ENCODE peak calls at places on chromosomes 2 and 18, in eight cellular contexts. One of them, this sample, is unnamed.

GRCh38 chr2:127891806-127892205 is 6.0 kb upstream of the AMMECR1L start:
- DNase-seq in mesothelial cell of epicardium: no peak
- DNase-seq in cardiac muscle cell: no peak
- DNase-seq in adrenal gland: no peak
- DNase-seq in cardiac fibroblast: peak; percentile 9
- DNase-seq in activated naive CD4-positive, alpha-beta T cell treated with anti-CD3 and anti-CD28 coated beads, Interleukin-2, amount 50 U/mL, for 72 hours: no peak
- DNase-seq in amygdala: no peak
- DNase-seq in choroid plexus epithelial cell: peak; percentile 61
- DNase-seq in this sample: peak; percentile 19

GRCh38 chr2:127640082-127641072 is 5.6 kb upstream of the GPR17 start:
- DNase-seq in mesothelial cell of epicardium: no peak
- DNase-seq in cardiac muscle cell: no peak
- DNase-seq in adrenal gland: no peak
- DNase-seq in cardiac fibroblast: no peak
- DNase-seq in activated naive CD4-positive, alpha-beta T cell treated with anti-CD3 and anti-CD28 coated beads, Interleukin-2, amount 50 U/mL, for 72 hours: peak; percentile 44
- DNase-seq in amygdala: no peak
- DNase-seq in choroid plexus epithelial cell: no peak
- DNase-seq in this sample: peak; percentile 10

GRCh38 chr18:62523631-62524442 is 1.0 kb downstream of the ZCCHC2 start:
- DNase-seq in mesothelial cell of epicardium: peak; percentile 64
- DNase-seq in cardiac muscle cell: peak; percentile 59
- DNase-seq in adrenal gland: peak; percentile 58
- DNase-seq in cardiac fibroblast: peak; percentile 54
- DNase-seq in activated naive CD4-positive, alpha-beta T cell treated with anti-CD3 and anti-CD28 coated beads, Interleukin-2, amount 50 U/mL, for 72 hours: peak; percentile 60
- DNase-seq in amygdala: peak; percentile 48
- DNase-seq in choroid plexus epithelial cell: peak; percentile 69
- DNase-seq in this sample: peak; percentile 33

GRCh38 chr2:109457811-109458210 is 156.0 kb downstream of the SEPTIN10 start:
- DNase-seq in mesothelial cell of epicardium: no peak
- DNase-seq in cardiac muscle cell: no peak
- DNase-seq in adrenal gland: no peak
- DNase-seq in cardiac fibroblast: no peak
- DNase-seq in activated naive CD4-positive, alpha-beta T cell treated with anti-CD3 and anti-CD28 coated beads, Interleukin-2, amount 50 U/mL, for 72 hours: no peak
- DNase-seq in amygdala: no peak
- DNase-seq in choroid plexus epithelial cell: peak; percentile 28
- DNase-seq in this sample: no peak

GRCh38 chr2:168848220-168848619 is 42.0 kb downstream of the SPC25 start:
- DNase-seq in mesothelial cell of epicardium: no peak
- DNase-seq in cardiac muscle cell: no peak
- DNase-seq in adrenal gland: no peak
- DNase-seq in cardiac fibroblast: no peak
- DNase-seq in activated naive CD4-positive, alpha-beta T cell treated with anti-CD3 and anti-CD28 coated beads, Interleukin-2, amount 50 U/mL, for 72 hours: no peak
- DNase-seq in amygdala: no peak
- DNase-seq in choroid plexus epithelial cell: peak; percentile 3
- DNase-seq in this sample: no peak

GRCh38 chr2:187372213-187372612 is 75.8 kb downstream of the CALCRL start:
- DNase-seq in mesothelial cell of epicardium: no peak
- DNase-seq in cardiac muscle cell: peak; percentile 51
- DNase-seq in adrenal gland: no peak
- DNase-seq in cardiac fibroblast: peak; percentile 73
- DNase-seq in activated naive CD4-positive, alpha-beta T cell treated with anti-CD3 and anti-CD28 coated beads, Interleukin-2, amount 50 U/mL, for 72 hours: no peak
- DNase-seq in amygdala: no peak
- DNase-seq in choroid plexus epithelial cell: peak; percentile 51
- DNase-seq in this sample: no peak

GRCh38 chr2:121717529-121717928 is 19.1 kb downstream of the NIFK start:
- DNase-seq in mesothelial cell of epicardium: no peak
- DNase-seq in cardiac muscle cell: no peak
- DNase-seq in adrenal gland: no peak
- DNase-seq in cardiac fibroblast: no peak
- DNase-seq in activated naive CD4-positive, alpha-beta T cell treated with anti-CD3 and anti-CD28 coated beads, Interleukin-2, amount 50 U/mL, for 72 hours: no peak
- DNase-seq in amygdala: no peak
- DNase-seq in choroid plexus epithelial cell: no peak
- DNase-seq in this sample: no peak

GRCh38 chr2:25960396-25960795 is 21.9 kb downstream of the KIF3C start:
- DNase-seq in mesothelial cell of epicardium: no peak
- DNase-seq in cardiac muscle cell: no peak
- DNase-seq in adrenal gland: no peak
- DNase-seq in cardiac fibroblast: no peak
- DNase-seq in activated naive CD4-positive, alpha-beta T cell treated with anti-CD3 and anti-CD28 coated beads, Interleukin-2, amount 50 U/mL, for 72 hours: no peak
- DNase-seq in amygdala: no peak
- DNase-seq in choroid plexus epithelial cell: no peak
- DNase-seq in this sample: no peak

GRCh38 chr2:172172513-172173217 is 70.0 kb upstream of the DLX2 start:
- DNase-seq in mesothelial cell of epicardium: peak; percentile 84
- DNase-seq in cardiac muscle cell: peak; percentile 70
- DNase-seq in adrenal gland: peak; percentile 63
- DNase-seq in cardiac fibroblast: peak; percentile 58
- DNase-seq in activated naive CD4-positive, alpha-beta T cell treated with anti-CD3 and anti-CD28 coated beads, Interleukin-2, amount 50 U/mL, for 72 hours: peak; percentile 74
- DNase-seq in amygdala: peak; percentile 31
- DNase-seq in choroid plexus epithelial cell: peak; percentile 54
- DNase-seq in this sample: peak; percentile 35

GRCh38 chr2:30721668-30722647 is 85.3 kb downstream of the CAPN13 start:
- DNase-seq in mesothelial cell of epicardium: peak; percentile 20
- DNase-seq in cardiac muscle cell: no peak
- DNase-seq in adrenal gland: no peak
- DNase-seq in cardiac fibroblast: no peak
- DNase-seq in activated naive CD4-positive, alpha-beta T cell treated with anti-CD3 and anti-CD28 coated beads, Interleukin-2, amount 50 U/mL, for 72 hours: no peak
- DNase-seq in amygdala: no peak
- DNase-seq in choroid plexus epithelial cell: no peak
- DNase-seq in this sample: no peak

GRCh38 chr18:48821251-48821590 is 129.5 kb downstream of the SMAD7 start:
- DNase-seq in mesothelial cell of epicardium: no peak
- DNase-seq in cardiac muscle cell: no peak
- DNase-seq in adrenal gland: no peak
- DNase-seq in cardiac fibroblast: no peak
- DNase-seq in activated naive CD4-positive, alpha-beta T cell treated with anti-CD3 and anti-CD28 coated beads, Interleukin-2, amount 50 U/mL, for 72 hours: no peak
- DNase-seq in amygdala: no peak
- DNase-seq in choroid plexus epithelial cell: no peak
- DNase-seq in this sample: no peak

GRCh38 chr2:159044804-159045286 is 76.4 kb downstream of the TANC1 start:
- DNase-seq in mesothelial cell of epicardium: no peak
- DNase-seq in cardiac muscle cell: peak; percentile 50
- DNase-seq in adrenal gland: peak; percentile 34
- DNase-seq in cardiac fibroblast: peak; percentile 68
- DNase-seq in activated naive CD4-positive, alpha-beta T cell treated with anti-CD3 and anti-CD28 coated beads, Interleukin-2, amount 50 U/mL, for 72 hours: no peak
- DNase-seq in amygdala: no peak
- DNase-seq in choroid plexus epithelial cell: no peak
- DNase-seq in this sample: no peak

GRCh38 chr2:48525269-48525943 is 4.5 kb upstream of the STON1 start:
- DNase-seq in mesothelial cell of epicardium: no peak
- DNase-seq in cardiac muscle cell: peak; percentile 85
- DNase-seq in adrenal gland: no peak
- DNase-seq in cardiac fibroblast: peak; percentile 82
- DNase-seq in activated naive CD4-positive, alpha-beta T cell treated with anti-CD3 and anti-CD28 coated beads, Interleukin-2, amount 50 U/mL, for 72 hours: no peak
- DNase-seq in amygdala: no peak
- DNase-seq in choroid plexus epithelial cell: no peak
- DNase-seq in this sample: no peak

GRCh38 chr2:54422072-54422581 is 34.0 kb upstream of the SPTBN1 start:
- DNase-seq in mesothelial cell of epicardium: no peak
- DNase-seq in cardiac muscle cell: no peak
- DNase-seq in adrenal gland: no peak
- DNase-seq in cardiac fibroblast: no peak
- DNase-seq in activated naive CD4-positive, alpha-beta T cell treated with anti-CD3 and anti-CD28 coated beads, Interleukin-2, amount 50 U/mL, for 72 hours: peak; percentile 19
- DNase-seq in amygdala: no peak
- DNase-seq in choroid plexus epithelial cell: no peak
- DNase-seq in this sample: no peak

GRCh38 chr18:79182047-79182713 is 113.0 kb downstream of the ATP9B start:
- DNase-seq in mesothelial cell of epicardium: no peak
- DNase-seq in cardiac muscle cell: no peak
- DNase-seq in adrenal gland: no peak
- DNase-seq in cardiac fibroblast: no peak
- DNase-seq in activated naive CD4-positive, alpha-beta T cell treated with anti-CD3 and anti-CD28 coated beads, Interleukin-2, amount 50 U/mL, for 72 hours: no peak
- DNase-seq in amygdala: no peak
- DNase-seq in choroid plexus epithelial cell: no peak
- DNase-seq in this sample: no peak

GRCh38 chr2:152409691-152410597 is 75.0 kb downstream of the FMNL2 start:
- DNase-seq in mesothelial cell of epicardium: no peak
- DNase-seq in cardiac muscle cell: peak; percentile 47
- DNase-seq in adrenal gland: peak; percentile 42
- DNase-seq in cardiac fibroblast: peak; percentile 69
- DNase-seq in activated naive CD4-positive, alpha-beta T cell treated with anti-CD3 and anti-CD28 coated beads, Interleukin-2, amount 50 U/mL, for 72 hours: no peak
- DNase-seq in amygdala: no peak
- DNase-seq in choroid plexus epithelial cell: peak; percentile 79
- DNase-seq in this sample: no peak

GRCh38 chr2:241566468-241566867 is 7.9 kb downstream of the BOK start:
- DNase-seq in mesothelial cell of epicardium: no peak
- DNase-seq in cardiac muscle cell: no peak
- DNase-seq in adrenal gland: no peak
- DNase-seq in cardiac fibroblast: no peak
- DNase-seq in activated naive CD4-positive, alpha-beta T cell treated with anti-CD3 and anti-CD28 coated beads, Interleukin-2, amount 50 U/mL, for 72 hours: no peak
- DNase-seq in amygdala: no peak
- DNase-seq in choroid plexus epithelial cell: no peak
- DNase-seq in this sample: no peak

GRCh38 chr2:1286929-1287328 is 126.3 kb upstream of the TPO start:
- DNase-seq in mesothelial cell of epicardium: no peak
- DNase-seq in cardiac muscle cell: no peak
- DNase-seq in adrenal gland: no peak
- DNase-seq in cardiac fibroblast: no peak
- DNase-seq in activated naive CD4-positive, alpha-beta T cell treated with anti-CD3 and anti-CD28 coated beads, Interleukin-2, amount 50 U/mL, for 72 hours: no peak
- DNase-seq in amygdala: no peak
- DNase-seq in choroid plexus epithelial cell: no peak
- DNase-seq in this sample: no peak

GRCh38 chr2:120520929-120521912 is 175.3 kb downstream of the INHBB start:
- DNase-seq in mesothelial cell of epicardium: no peak
- DNase-seq in cardiac muscle cell: peak; percentile 66
- DNase-seq in adrenal gland: peak; percentile 41
- DNase-seq in cardiac fibroblast: peak; percentile 47
- DNase-seq in activated naive CD4-positive, alpha-beta T cell treated with anti-CD3 and anti-CD28 coated beads, Interleukin-2, amount 50 U/mL, for 72 hours: peak; percentile 62
- DNase-seq in amygdala: peak; percentile 13
- DNase-seq in choroid plexus epithelial cell: peak; percentile 59
- DNase-seq in this sample: peak; percentile 7

GRCh38 chr2:222572761-222573174 is 83.1 kb downstream of the FARSB start:
- DNase-seq in mesothelial cell of epicardium: no peak
- DNase-seq in cardiac muscle cell: peak; percentile 75
- DNase-seq in adrenal gland: peak; percentile 39
- DNase-seq in cardiac fibroblast: peak; percentile 73
- DNase-seq in activated naive CD4-positive, alpha-beta T cell treated with anti-CD3 and anti-CD28 coated beads, Interleukin-2, amount 50 U/mL, for 72 hours: no peak
- DNase-seq in amygdala: peak; percentile 42
- DNase-seq in choroid plexus epithelial cell: peak; percentile 80
- DNase-seq in this sample: no peak

GRCh38 chr2:176140520-176141317 is 10.6 kb upstream of the HOXD4 start:
- DNase-seq in mesothelial cell of epicardium: peak; percentile 92
- DNase-seq in cardiac muscle cell: peak; percentile 78
- DNase-seq in adrenal gland: peak; percentile 80
- DNase-seq in cardiac fibroblast: peak; percentile 66
- DNase-seq in activated naive CD4-positive, alpha-beta T cell treated with anti-CD3 and anti-CD28 coated beads, Interleukin-2, amount 50 U/mL, for 72 hours: peak; percentile 83
- DNase-seq in amygdala: peak; percentile 77
- DNase-seq in choroid plexus epithelial cell: peak; percentile 51
- DNase-seq in this sample: peak; percentile 57

GRCh38 chr2:43209204-43209717 is 17.1 kb downstream of the ZFP36L2 start:
- DNase-seq in mesothelial cell of epicardium: no peak
- DNase-seq in cardiac muscle cell: no peak
- DNase-seq in adrenal gland: no peak
- DNase-seq in cardiac fibroblast: no peak
- DNase-seq in activated naive CD4-positive, alpha-beta T cell treated with anti-CD3 and anti-CD28 coated beads, Interleukin-2, amount 50 U/mL, for 72 hours: no peak
- DNase-seq in amygdala: no peak
- DNase-seq in choroid plexus epithelial cell: no peak
- DNase-seq in this sample: no peak

GRCh38 chr2:75922191-75922590 is 211.5 kb upstream of the GCFC2 start:
- DNase-seq in mesothelial cell of epicardium: no peak
- DNase-seq in cardiac muscle cell: no peak
- DNase-seq in adrenal gland: no peak
- DNase-seq in cardiac fibroblast: no peak
- DNase-seq in activated naive CD4-positive, alpha-beta T cell treated with anti-CD3 and anti-CD28 coated beads, Interleukin-2, amount 50 U/mL, for 72 hours: no peak
- DNase-seq in amygdala: no peak
- DNase-seq in choroid plexus epithelial cell: no peak
- DNase-seq in this sample: no peak

GRCh38 chr2:152523091-152523490 is 188.1 kb downstream of the FMNL2 start:
- DNase-seq in mesothelial cell of epicardium: no peak
- DNase-seq in cardiac muscle cell: no peak
- DNase-seq in adrenal gland: no peak
- DNase-seq in cardiac fibroblast: peak; percentile 22
- DNase-seq in activated naive CD4-positive, alpha-beta T cell treated with anti-CD3 and anti-CD28 coated beads, Interleukin-2, amount 50 U/mL, for 72 hours: no peak
- DNase-seq in amygdala: no peak
- DNase-seq in choroid plexus epithelial cell: peak; percentile 72
- DNase-seq in this sample: no peak

GRCh38 chr2:85854897-85855296 is 33.9 kb downstream of the ST3GAL5 start:
- DNase-seq in mesothelial cell of epicardium: no peak
- DNase-seq in cardiac muscle cell: no peak
- DNase-seq in adrenal gland: no peak
- DNase-seq in cardiac fibroblast: no peak
- DNase-seq in activated naive CD4-positive, alpha-beta T cell treated with anti-CD3 and anti-CD28 coated beads, Interleukin-2, amount 50 U/mL, for 72 hours: no peak
- DNase-seq in amygdala: no peak
- DNase-seq in choroid plexus epithelial cell: no peak
- DNase-seq in this sample: no peak

GRCh38 chr2:3666613-3666975 is 8.6 kb downstream of the ALLC start:
- DNase-seq in mesothelial cell of epicardium: no peak
- DNase-seq in cardiac muscle cell: no peak
- DNase-seq in adrenal gland: no peak
- DNase-seq in cardiac fibroblast: no peak
- DNase-seq in activated naive CD4-positive, alpha-beta T cell treated with anti-CD3 and anti-CD28 coated beads, Interleukin-2, amount 50 U/mL, for 72 hours: no peak
- DNase-seq in amygdala: no peak
- DNase-seq in choroid plexus epithelial cell: no peak
- DNase-seq in this sample: no peak

GRCh38 chr2:219142329-219142728 is 18.3 kb downstream of the NHEJ1 start:
- DNase-seq in mesothelial cell of epicardium: no peak
- DNase-seq in cardiac muscle cell: peak; percentile 47
- DNase-seq in adrenal gland: peak; percentile 95
- DNase-seq in cardiac fibroblast: peak; percentile 65
- DNase-seq in activated naive CD4-positive, alpha-beta T cell treated with anti-CD3 and anti-CD28 coated beads, Interleukin-2, amount 50 U/mL, for 72 hours: no peak
- DNase-seq in amygdala: no peak
- DNase-seq in choroid plexus epithelial cell: peak; percentile 26
- DNase-seq in this sample: no peak

GRCh38 chr2:224369028-224369632 is 32.8 kb downstream of the FAM124B start:
- DNase-seq in mesothelial cell of epicardium: no peak
- DNase-seq in cardiac muscle cell: peak; percentile 67
- DNase-seq in adrenal gland: no peak
- DNase-seq in cardiac fibroblast: peak; percentile 68
- DNase-seq in activated naive CD4-positive, alpha-beta T cell treated with anti-CD3 and anti-CD28 coated beads, Interleukin-2, amount 50 U/mL, for 72 hours: peak; percentile 25
- DNase-seq in amygdala: no peak
- DNase-seq in choroid plexus epithelial cell: peak; percentile 68
- DNase-seq in this sample: peak; percentile 43

GRCh38 chr2:231467613-231468525 is 3.6 kb upstream of the NCL start:
- DNase-seq in mesothelial cell of epicardium: no peak
- DNase-seq in cardiac muscle cell: no peak
- DNase-seq in adrenal gland: no peak
- DNase-seq in cardiac fibroblast: no peak
- DNase-seq in activated naive CD4-positive, alpha-beta T cell treated with anti-CD3 and anti-CD28 coated beads, Interleukin-2, amount 50 U/mL, for 72 hours: no peak
- DNase-seq in amygdala: no peak
- DNase-seq in choroid plexus epithelial cell: no peak
- DNase-seq in this sample: no peak

GRCh38 chr2:170715932-170716777 is 1.0 kb downstream of the SP5 start:
- DNase-seq in mesothelial cell of epicardium: no peak
- DNase-seq in cardiac muscle cell: no peak
- DNase-seq in adrenal gland: peak; percentile 20
- DNase-seq in cardiac fibroblast: no peak
- DNase-seq in activated naive CD4-positive, alpha-beta T cell treated with anti-CD3 and anti-CD28 coated beads, Interleukin-2, amount 50 U/mL, for 72 hours: peak; percentile 23
- DNase-seq in amygdala: no peak
- DNase-seq in choroid plexus epithelial cell: no peak
- DNase-seq in this sample: no peak

This sample was measured in cerebellar cortex.